ENCODE peak calls at places on chromosome 13, in four cellular contexts. I, K, W and S are unnamed samples.

GRCh38 chr13:113814435-113814821 is 49.4 kb downstream of the GAS6 start:
- DNase-seq in I (no peak), W (no peak), K (no peak), S (no peak)

GRCh38 chr13:23510979-23511735 is 59.1 kb upstream of the TNFRSF19 start:
- DNase-seq in I (no peak), W (no peak), K (no peak), S (peak)

GRCh38 chr13:99605417-99606321 is 104.4 kb downstream of the TM9SF2 start:
- DNase-seq in W (peak), K (peak), I (peak), S (peak)

GRCh38 chr13:19862511-19863313 is 737 bp downstream of the ZMYM5 start:
- DNase-seq in I (peak), K (peak), W (peak), S (peak)

GRCh38 chr13:76885203-76886004 is 801 bp downstream of the KCTD12 start:
- DNase-seq in K (peak), W (peak), I (peak), S (peak)

GRCh38 chr13:70520275-70520674 is 412.0 kb upstream of the KLHL1 start:
- DNase-seq in I (no peak), K (no peak), W (no peak), S (no peak)

GRCh38 chr13:98476106-98476505 is 100.8 kb downstream of the STK24 start:
- DNase-seq in I (no peak), K (no peak), W (no peak), S (no peak)

GRCh38 chr13:69579351-69579750 is 528.3 kb upstream of the ATXN8OS start:
- DNase-seq in K (no peak), I (no peak), W (no peak), S (no peak)

GRCh38 chr13:48038763-48039162 is 1.2 kb downstream of the NUDT15 start:
- DNase-seq in K (no peak), W (peak), I (no peak), S (peak)

GRCh38 chr13:59531571-59532091 is 632.1 kb downstream of the DIAPH3 start:
- DNase-seq in W (peak), I (peak), K (no peak), S (peak)

GRCh38 chr13:98225036-98225940 is 48.2 kb upstream of the RNF113B start:
- DNase-seq in W (no peak), K (no peak), I (no peak), S (no peak)

GRCh38 chr13:101649490-101650126 is 197.1 kb downstream of the ITGBL1 start:
- DNase-seq in K (no peak), I (no peak), W (peak), S (peak)

GRCh38 chr13:44470623-44471562 is 97.3 kb downstream of the SERP2 start:
- DNase-seq in K (no peak), I (no peak), W (peak), S (peak)

GRCh38 chr13:21671793-21672680 is 1.2 kb downstream of the FGF9 start:
- DNase-seq in I (no peak), K (no peak), W (no peak), S (no peak)

GRCh38 chr13:20475927-20476691 is 49.5 kb downstream of the CRYL1 start:
- DNase-seq in W (no peak), K (no peak), I (no peak), S (no peak)

GRCh38 chr13:50441141-50441540 is 402.4 kb downstream of the DLEU7 start:
- DNase-seq in W (no peak), K (no peak), I (no peak), S (no peak)

GRCh38 chr13:20960663-20961309 is 58.2 kb upstream of the XPO4 start:
- DNase-seq in K (no peak), I (no peak), W (no peak), S (no peak)

GRCh38 chr13:51364404-51365008 is 25.0 kb downstream of the SERPINE3 start:
- DNase-seq in I (no peak), W (no peak), K (no peak), S (no peak)

GRCh38 chr13:28475916-28476725 is 18.8 kb downstream of the FLT1 start:
- DNase-seq in W (peak), K (no peak), I (no peak), S (peak)

GRCh38 chr13:94950303-94950702 is 238.0 kb upstream of the SOX21 start:
- DNase-seq in K (no peak), I (no peak), W (no peak), S (no peak)

GRCh38 chr13:58919551-58919950 is 1244.2 kb downstream of the DIAPH3 start:
- DNase-seq in K (no peak), I (no peak), W (no peak), S (no peak)

GRCh38 chr13:100922599-100922998 is 248.0 kb upstream of the TMTC4 start:
- DNase-seq in I (no peak), K (no peak), W (no peak), S (peak)

GRCh38 chr13:46893820-46894533 is 2.9 kb downstream of the HTR2A start:
- DNase-seq in W (peak), I (peak), K (peak), S (peak)

DNA sequence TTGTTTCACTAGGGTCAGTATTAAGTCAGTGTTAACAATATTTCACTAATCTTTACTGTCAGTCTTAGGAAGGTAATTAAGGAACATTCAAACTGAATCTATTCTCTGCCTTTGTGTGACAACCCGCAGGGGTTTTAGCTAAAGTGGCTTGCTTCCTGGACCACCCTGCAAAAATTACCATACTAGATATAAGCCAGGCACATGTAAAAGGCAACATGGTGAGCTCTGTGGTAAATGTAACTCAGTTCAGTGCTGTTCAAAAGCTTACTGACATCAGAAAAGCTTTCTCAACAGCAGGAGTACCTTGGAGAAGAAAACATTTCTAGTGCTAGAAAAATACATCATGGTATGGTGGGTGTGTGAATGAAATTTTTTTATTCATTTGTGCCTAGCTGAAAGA is 116.7 kb downstream of the FREM2 start:
- DNase-seq in W (no peak), K (no peak), I (no peak), S (no peak)
- TF ChIP-seq CTCF in W (no peak), K (no peak), I (no peak), S (no peak)

DNA sequence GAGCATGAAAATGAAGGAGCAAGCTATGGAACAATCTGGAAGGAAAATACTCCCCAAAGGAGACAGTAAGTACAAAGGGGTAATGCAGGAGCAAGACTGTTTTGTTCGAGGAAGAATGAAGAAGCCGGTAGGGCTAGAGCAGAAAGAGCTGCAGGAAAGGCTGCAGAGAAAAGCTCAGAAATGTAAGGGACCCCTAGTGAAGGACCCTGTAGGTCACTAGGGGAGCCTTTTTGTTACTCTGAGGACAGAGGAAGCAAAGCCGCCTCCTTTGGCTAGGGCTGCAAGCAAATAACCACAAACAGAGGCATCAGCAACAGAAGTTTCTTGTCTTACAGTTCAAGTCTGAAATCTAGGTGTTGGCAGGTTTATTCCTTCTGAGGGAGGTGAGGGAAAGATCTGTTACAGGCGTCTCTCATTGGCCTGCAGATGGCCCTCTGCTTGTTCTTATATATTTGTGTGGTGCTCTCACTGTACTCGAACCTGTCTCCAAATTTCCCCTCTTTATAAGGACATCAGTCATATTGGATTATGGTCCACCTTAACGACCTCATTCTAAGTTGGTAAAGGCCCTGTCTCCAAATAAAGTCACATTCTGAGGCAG is 362.3 kb downstream of the COG6 start:
- DNase-seq in K (no peak), W (no peak), I (no peak), S (no peak)
- TF ChIP-seq CTCF in K (no peak), W (no peak), I (no peak), S (no peak)

GRCh38 chr13:33081666-33082065 is 65.4 kb downstream of the KL start:
- DNase-seq in K (no peak), W (no peak), I (no peak), S (no peak)
- TF ChIP-seq CTCF in K (no peak), W (no peak), I (no peak), S (no peak)

GRCh38 chr13:52809310-52809769 is 39.1 kb downstream of the PCDH8 start:
- DNase-seq in K (peak), I (no peak), W (peak), S (peak)
- TF ChIP-seq CTCF in K (peak), I (no peak), W (peak), S (peak)

GRCh38 chr13:112587359-112587766 is 590 bp downstream of the TUBGCP3 start:
- DNase-seq in K (peak), I (peak), W (peak), S (peak)
- TF ChIP-seq CTCF in K (no peak), I (no peak), W (no peak), S (no peak)

DNA sequence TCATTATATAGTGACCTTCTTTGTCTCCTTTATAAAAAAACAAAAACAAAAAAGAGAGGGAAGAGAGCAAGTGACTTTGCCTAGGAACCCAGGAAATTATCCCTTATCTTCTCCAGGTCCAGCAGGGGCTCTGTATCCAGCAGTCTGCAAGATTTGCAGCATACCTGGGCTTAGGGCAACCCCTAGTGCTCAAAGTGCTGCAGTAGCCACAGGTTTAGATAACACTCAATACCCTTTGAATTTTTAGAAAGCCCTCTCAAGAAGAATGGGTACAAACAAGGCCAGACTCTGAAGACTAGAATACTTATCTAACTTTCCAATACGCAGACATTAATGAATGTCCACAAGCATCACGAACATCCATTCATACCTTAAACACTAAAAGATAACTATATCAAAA is 43.2 kb downstream of the CCNA1 start:
- DNase-seq in K (no peak), W (peak), I (no peak), S (peak)
- TF ChIP-seq CTCF in K (no peak), W (no peak), I (no peak), S (peak)

GRCh38 chr13:66520511-66521390 is 709.4 kb downstream of the PCDH9 start:
- DNase-seq in W (no peak), I (no peak), K (no peak), S (no peak)

GRCh38 chr13:66513728-66514127 is 716.4 kb downstream of the PCDH9 start:
- DNase-seq in K (no peak), I (no peak), W (no peak), S (no peak)

GRCh38 chr13:66518068-66518467 is 712.1 kb downstream of the PCDH9 start:
- DNase-seq in W (no peak), I (no peak), K (no peak), S (no peak)

DNA sequence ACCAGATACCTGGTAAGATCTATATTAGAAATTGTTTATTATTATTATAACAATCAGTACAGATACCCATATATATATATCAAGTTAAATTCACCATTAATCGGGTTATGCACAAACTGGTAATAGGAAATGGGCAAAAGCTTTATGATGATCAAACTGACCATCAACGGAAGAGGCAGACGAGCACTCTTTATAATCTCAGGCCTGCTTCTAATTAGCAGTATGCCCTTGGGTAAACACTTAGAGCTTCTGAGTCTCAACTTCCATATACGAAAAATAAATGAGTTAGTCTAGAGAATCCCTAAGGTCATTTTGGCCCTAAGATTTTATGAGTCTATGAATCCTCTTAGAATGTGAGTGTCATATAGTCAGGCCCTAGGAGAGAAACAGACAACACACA is 710.9 kb downstream of the PCDH9 start:
- DNase-seq in I (no peak), W (no peak), K (no peak), S (no peak)
- TF ChIP-seq CTCF in I (no peak), W (no peak), K (no peak), S (no peak)